ENCODE peak calls at places on chromosomes 13 and 19, in nine cellular contexts. F, X, A, K, B, S, I, J and C are unnamed samples.
A peak's percentile ranks its signal among the peaks of the same experiment; 100 is the strongest.

GRCh38 chr13:23087884-23088283 is 92.9 kb upstream of the SGCG start:
- DNase-seq in F (no peak), X (no peak), A (no peak), K (peak; percentile 4), B (no peak), S (peak; percentile 32), I (peak; percentile 9), J (no peak), C (no peak)

GRCh38 chr13:98905199-98905598 is 72.7 kb downstream of the DOCK9 start:
- DNase-seq in F (no peak), X (no peak), A (no peak), K (no peak), B (no peak), S (no peak), I (no peak), J (no peak), C (no peak)

GRCh38 chr13:53028637-53029121 is at the start of gene OLFM4:
- DNase-seq in F (no peak), X (no peak), A (no peak), K (no peak), B (no peak), S (peak; percentile 49), I (no peak), J (no peak), C (no peak)

GRCh38 chr13:97629601-97630272 is 195.8 kb downstream of the RAP2A start:
- DNase-seq in F (no peak), X (no peak), A (no peak), K (no peak), B (no peak), S (no peak), I (no peak), J (no peak), C (no peak)

GRCh38 chr19:22882797-22883196 is 50.7 kb downstream of the ZNF723 start:
- DNase-seq in F (no peak), X (no peak), A (peak; percentile 2), K (peak; percentile 5), B (peak; percentile 55), S (peak; percentile 13), I (no peak), J (no peak), C (no peak)

GRCh38 chr13:101007245-101007644 is 332.6 kb upstream of the TMTC4 start:
- DNase-seq in F (no peak), X (no peak), A (no peak), K (no peak), B (no peak), S (no peak), I (no peak), J (no peak), C (no peak)

GRCh38 chr19:43616954-43617353 is 2.5 kb downstream of the ZNF428 start:
- DNase-seq in F (no peak), X (no peak), A (no peak), K (no peak), B (no peak), S (no peak), I (no peak), J (no peak), C (no peak)

GRCh38 chr19:38735257-38735686 is 9.0 kb downstream of the CAPN12 start:
- DNase-seq in F (peak; percentile 23), X (no peak), A (no peak), K (no peak), B (peak; percentile 61), S (peak; percentile 64), I (no peak), J (no peak), C (peak; percentile 76)

GRCh38 chr13:30396434-30397075 is 25.7 kb upstream of the UBE2L5 start:
- DNase-seq in F (no peak), X (no peak), A (no peak), K (no peak), B (no peak), S (no peak), I (no peak), J (no peak), C (no peak)

GRCh38 chr13:95301135-95301946 is at the start of gene ABCC4:
- DNase-seq in F (peak; percentile 69), X (peak; percentile 77), A (peak; percentile 49), K (peak; percentile 41), B (no peak), S (peak; percentile 90), I (peak; percentile 55), J (no peak), C (peak; percentile 81)

GRCh38 chr19:15441317-15441716 is 8.4 kb downstream of the WIZ start:
- DNase-seq in F (no peak), X (no peak), A (no peak), K (no peak), B (peak; percentile 31), S (no peak), I (no peak), J (no peak), C (no peak)

GRCh38 chr19:34241513-34242337 is 12.6 kb upstream of the GARRE1 start:
- DNase-seq in F (no peak), X (peak; percentile 75), A (no peak), K (no peak), B (peak; percentile 78), S (peak; percentile 78), I (peak; percentile 20), J (no peak), C (peak; percentile 36)

GRCh38 chr13:74287672-74288169 is 153.5 kb upstream of the KLF12 start:
- DNase-seq in F (peak; percentile 65), X (no peak), A (peak; percentile 6), K (peak; percentile 80), B (no peak), S (peak; percentile 89), I (peak; percentile 34), J (peak; percentile 25), C (no peak)

GRCh38 chr19:1073956-1074511 is 7.1 kb downstream of the ARHGAP45 start:
- DNase-seq in F (no peak), X (no peak), A (no peak), K (no peak), B (no peak), S (no peak), I (no peak), J (no peak), C (no peak)

GRCh38 chr19:50486823-50487515 is 10.3 kb upstream of the GARIN5A start:
- DNase-seq in F (no peak), X (no peak), A (peak; percentile 43), K (peak; percentile 59), B (peak; percentile 48), S (no peak), I (peak; percentile 67), J (no peak), C (no peak)
- TF ChIP-seq CTCF in F (peak; percentile 40), X (peak; percentile 77), A (no peak), K (peak; percentile 71), B (peak; percentile 80), S (peak; percentile 40), I (peak; percentile 70), J (no peak), C (no peak)

GRCh38 chr13:113491418-113491883 is 940 bp upstream of the DCUN1D2 start:
- DNase-seq in F (peak; percentile 34), X (no peak), A (no peak), K (no peak), B (no peak), S (peak; percentile 69), I (peak; percentile 25), J (no peak), C (no peak)

GRCh38 chr13:113490496-113491417 is at the start of gene DCUN1D2:
- DNase-seq in F (peak; percentile 97), X (peak; percentile 95), A (peak; percentile 78), K (peak; percentile 84), B (peak; percentile 76), S (peak; percentile 98), I (peak; percentile 79), J (peak; percentile 71), C (peak; percentile 96)

GRCh38 chr13:113489549-113490495 is 689 bp downstream of the DCUN1D2 start:
- DNase-seq in F (no peak), X (no peak), A (no peak), K (peak; percentile 15), B (no peak), S (peak; percentile 69), I (peak; percentile 28), J (no peak), C (no peak)

GRCh38 chr13:113488283-113488682 is 2.2 kb downstream of the DCUN1D2 start:
- DNase-seq in F (no peak), X (no peak), A (no peak), K (no peak), B (no peak), S (no peak), I (no peak), J (no peak), C (no peak)

GRCh38 chr13:113489171-113489548 is 1.4 kb downstream of the DCUN1D2 start:
- DNase-seq in F (no peak), X (no peak), A (no peak), K (no peak), B (no peak), S (peak; percentile 41), I (no peak), J (no peak), C (no peak)
- TF ChIP-seq CTCF in F (no peak), X (no peak), A (no peak), K (no peak), B (no peak), S (no peak), I (no peak), J (no peak), C (no peak)

DNA sequence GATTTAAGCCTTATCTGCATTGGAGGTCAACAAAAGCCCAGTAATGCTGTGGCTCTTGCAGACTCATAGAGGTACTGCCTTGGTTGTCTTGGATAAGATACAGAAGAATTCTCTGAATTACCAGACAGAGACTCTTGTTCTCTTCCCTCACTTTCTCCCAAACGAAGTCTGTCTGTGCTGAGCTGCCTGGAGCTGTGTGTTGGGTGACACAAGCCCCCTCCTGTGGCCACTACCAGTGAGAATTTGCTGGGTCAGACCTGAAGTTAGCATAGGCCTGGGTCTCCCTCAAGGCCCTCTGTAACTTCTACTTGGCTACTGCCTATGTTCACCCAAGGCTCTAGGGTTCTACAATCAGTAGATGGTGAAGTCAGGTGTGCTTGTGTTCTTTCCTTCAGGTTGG is 413.0 kb downstream of the PCDH20 start:
- DNase-seq in F (no peak), X (no peak), A (no peak), K (no peak), B (no peak), S (no peak), I (no peak), J (no peak), C (no peak)
- TF ChIP-seq CTCF in F (no peak), X (no peak), A (no peak), K (no peak), B (no peak), S (no peak), I (no peak), J (no peak), C (no peak)

GRCh38 chr19:47820410-47820809 is 1.3 kb upstream of the CRX start:
- DNase-seq in F (no peak), X (no peak), A (no peak), K (no peak), B (no peak), S (no peak), I (no peak), J (no peak), C (no peak)

GRCh38 chr19:47819841-47820244 is 1.9 kb upstream of the CRX start:
- DNase-seq in F (no peak), X (no peak), A (no peak), K (no peak), B (no peak), S (no peak), I (no peak), J (no peak), C (no peak)

GRCh38 chr19:47826800-47827199 is 5.1 kb downstream of the CRX start:
- DNase-seq in F (no peak), X (no peak), A (no peak), K (no peak), B (no peak), S (no peak), I (no peak), J (no peak), C (no peak)

GRCh38 chr19:47821460-47822020 is at the start of gene CRX:
- DNase-seq in F (no peak), X (no peak), A (no peak), K (no peak), B (no peak), S (no peak), I (no peak), J (no peak), C (no peak)

GRCh38 chr19:47824396-47824795 is 2.7 kb downstream of the CRX start:
- DNase-seq in F (no peak), X (no peak), A (no peak), K (no peak), B (no peak), S (no peak), I (no peak), J (no peak), C (no peak)
- TF ChIP-seq CTCF in F (no peak), X (no peak), A (no peak), K (no peak), B (no peak), S (no peak), I (no peak), J (no peak), C (no peak)